ENCODE peak calls at places on chromosome 19, in seven cellular contexts. Z is glutamatergic neuron; U is naive thymus-derived CD8-positive, alpha-beta T cell; V is hippocampal formation; I is neural crest cell; S is type B pancreatic cell; N is stimulated activated CD8-positive, alpha-beta memory T cell treated with anti-CD3 and anti-CD28 coated beads, Interleukin-15, amount 100 ng/mL, for 1 hour. D is an unnamed sample.

GRCh38 chr19:33554821-33555220 is 33.2 kb upstream of the PEPD start:
- DNase-seq in Z (no peak), U (no peak), V (no peak), I (no peak), S (no peak), N (no peak), D (no peak)

GRCh38 chr19:13037161-13037560 is 41.9 kb downstream of the NFIX start:
- DNase-seq in Z (no peak), U (no peak), V (no peak), I (no peak), S (no peak), N (no peak), D (no peak)

GRCh38 chr19:35712910-35713845 is 4.6 kb upstream of the KMT2B start:
- DNase-seq in Z (no peak), U (peak), V (no peak), I (no peak), S (no peak), N (no peak), D (no peak)

GRCh38 chr19:4908781-4909171 is 525 bp upstream of the UHRF1 start:
- DNase-seq in Z (peak), U (no peak), V (no peak), I (no peak), S (no peak), N (no peak), D (no peak)

GRCh38 chr19:18349524-18350128 is 9.2 kb downstream of the PGPEP1 start:
- DNase-seq in Z (peak), U (no peak), V (no peak), I (peak), S (no peak), N (no peak), D (peak)

GRCh38 chr19:47663911-47664771 is 49.1 kb upstream of the EHD2 start:
- DNase-seq in Z (no peak), U (no peak), V (peak), I (no peak), S (no peak), N (no peak), D (peak)

GRCh38 chr19:5321851-5322681 is 18.5 kb downstream of the PTPRS start:
- DNase-seq in Z (peak), U (peak), V (no peak), I (no peak), S (no peak), N (no peak), D (no peak)

GRCh38 chr19:18519962-18520847 is 1.7 kb downstream of the ELL start:
- DNase-seq in Z (peak), U (peak), V (peak), I (peak), S (no peak), N (peak), D (peak)

GRCh38 chr19:1400281-1401137 is 833 bp downstream of the GAMT start:
- DNase-seq in Z (peak), U (no peak), V (peak), I (no peak), S (no peak), N (no peak), D (peak)

GRCh38 chr19:35381318-35381717 is 10.4 kb downstream of the GPR42 start:
- DNase-seq in Z (no peak), U (no peak), V (no peak), I (no peak), S (no peak), N (no peak), D (no peak)

GRCh38 chr19:39070888-39071287 is 13.3 kb upstream of the ACP7 start:
- DNase-seq in Z (no peak), U (no peak), V (no peak), I (no peak), S (no peak), N (no peak), D (no peak)

GRCh38 chr19:38252935-38253691 is 3.1 kb downstream of the PPP1R14A start:
- DNase-seq in Z (peak), U (no peak), V (peak), I (no peak), S (no peak), N (no peak), D (no peak)

GRCh38 chr19:45428385-45429231 is 4.9 kb upstream of the ERCC1 start:
- DNase-seq in Z (peak), U (no peak), V (no peak), I (peak), S (no peak), N (no peak), D (peak)

GRCh38 chr19:10929402-10929794 is 787 bp downstream of the TIMM29 start:
- DNase-seq in Z (no peak), U (no peak), V (no peak), I (no peak), S (no peak), N (no peak), D (no peak)

GRCh38 chr19:12496480-12496879 is 11.9 kb upstream of the ZNF709 start:
- DNase-seq in Z (no peak), U (no peak), V (no peak), I (no peak), S (no peak), N (no peak), D (no peak)

GRCh38 chr19:13712767-13713201 is 51.5 kb upstream of the MRI1 start:
- DNase-seq in Z (no peak), U (no peak), V (no peak), I (no peak), S (no peak), N (no peak), D (no peak)

GRCh38 chr19:33771308-33772101 is 25.2 kb upstream of the KCTD15 start:
- DNase-seq in Z (peak), U (peak), V (peak), I (peak), S (peak), N (peak), D (peak)

GRCh38 chr19:34365463-34366401 is 736 bp downstream of the GPI start:
- DNase-seq in Z (peak), U (no peak), V (peak), I (peak), S (no peak), N (no peak), D (peak)

GRCh38 chr19:30552593-30552992 is 180.4 kb downstream of the ZNF536 start:
- DNase-seq in Z (no peak), U (no peak), V (no peak), I (no peak), S (no peak), N (no peak), D (no peak)

GRCh38 chr19:4124638-4125037 is 716 bp upstream of the MAP2K2 start:
- DNase-seq in Z (no peak), U (no peak), V (no peak), I (no peak), S (no peak), N (no peak), D (no peak)

GRCh38 chr19:44602071-44602470 is 11.3 kb upstream of the IGSF23 start:
- DNase-seq in Z (no peak), U (no peak), V (no peak), I (no peak), S (no peak), N (no peak), D (no peak)

GRCh38 chr19:35718345-35719041 is 690 bp downstream of the KMT2B start:
- DNase-seq in Z (peak), U (peak), V (no peak), I (peak), S (no peak), N (no peak), D (peak)

GRCh38 chr19:10289167-10289835 is 451 bp upstream of the ICAM5 start:
- DNase-seq in Z (peak), U (peak), V (no peak), I (no peak), S (no peak), N (no peak), D (peak)

GRCh38 chr19:53906211-53907192 is 2.6 kb upstream of the CACNG7 start:
- DNase-seq in Z (peak), U (peak), V (peak), I (peak), S (no peak), N (peak), D (peak)

GRCh38 chr19:15249912-15250634 is 17.8 kb upstream of the EPHX3 start:
- DNase-seq in Z (no peak), U (no peak), V (no peak), I (no peak), S (no peak), N (no peak), D (no peak)

GRCh38 chr19:17095141-17095919 is 19.8 kb downstream of the MYO9B start:
- DNase-seq in Z (no peak), U (no peak), V (no peak), I (no peak), S (no peak), N (no peak), D (no peak)

GRCh38 chr19:18281082-18282020 is at the start of gene JUND:
- DNase-seq in Z (peak), U (peak), V (peak), I (peak), S (peak), N (peak), D (peak)

GRCh38 chr19:33193864-33194362 is at the start of gene LRP3:
- DNase-seq in Z (peak), U (no peak), V (no peak), I (peak), S (peak), N (no peak), D (peak)

GRCh38 chr19:1315470-1316166 is 29.9 kb downstream of the EFNA2 start:
- DNase-seq in Z (peak), U (peak), V (peak), I (no peak), S (no peak), N (no peak), D (peak)

GRCh38 chr19:43806848-43807247 is 4.6 kb upstream of the LYPD5 start:
- DNase-seq in Z (no peak), U (no peak), V (no peak), I (no peak), S (no peak), N (no peak), D (no peak)

GRCh38 chr19:16509141-16510061 is 13.2 kb downstream of the C19orf44 start:
- DNase-seq in Z (no peak), U (no peak), V (peak), I (no peak), S (no peak), N (no peak), D (no peak)

GRCh38 chr19:32642771-32643170 is 32.2 kb downstream of the ANKRD27 start:
- DNase-seq in Z (no peak), U (peak), V (no peak), I (no peak), S (no peak), N (peak), D (no peak)

GRCh38 chr19:38721977-38722773 is 22.1 kb downstream of the CAPN12 start:
- DNase-seq in Z (no peak), U (no peak), V (peak), I (peak), S (no peak), N (no peak), D (peak)

GRCh38 chr19:10321417-10321797 is 5.6 kb upstream of the FDX2 start:
- DNase-seq in Z (no peak), U (no peak), V (no peak), I (no peak), S (no peak), N (no peak), D (no peak)